ENCODE peak calls at places on chromosomes 12 and 14, in six cellular contexts. One of them, this sample, is unnamed.
A peak's percentile ranks its signal among the peaks of the same experiment; 100 is the strongest.

GRCh38 chr14:67623114-67623513 is 3.4 kb downstream of the ARG2 start:
- DNase-seq in bronchial epithelial cell: peak; percentile 99
- DNase-seq in astrocyte: peak; percentile 42
- DNase-seq in ovary: no peak
- DNase-seq in upper lobe of right lung: no peak
- DNase-seq in kidney epithelial cell: no peak
- DNase-seq in this sample: no peak

GRCh38 chr12:42410345-42410744 is 84.4 kb downstream of the PPHLN1 start:
- DNase-seq in bronchial epithelial cell: peak; percentile 18
- DNase-seq in astrocyte: peak; percentile 27
- DNase-seq in ovary: no peak
- DNase-seq in upper lobe of right lung: no peak
- DNase-seq in kidney epithelial cell: no peak
- DNase-seq in this sample: no peak

GRCh38 chr14:103393687-103394626 is 8.7 kb downstream of the MARK3 start:
- DNase-seq in bronchial epithelial cell: no peak
- DNase-seq in astrocyte: peak; percentile 42
- DNase-seq in ovary: no peak
- DNase-seq in upper lobe of right lung: no peak
- DNase-seq in kidney epithelial cell: no peak
- DNase-seq in this sample: peak; percentile 15

GRCh38 chr12:124296916-124297351 is 2.0 kb downstream of the RFLNA start:
- DNase-seq in bronchial epithelial cell: no peak
- DNase-seq in astrocyte: no peak
- DNase-seq in ovary: no peak
- DNase-seq in upper lobe of right lung: no peak
- DNase-seq in kidney epithelial cell: no peak
- DNase-seq in this sample: no peak

GRCh38 chr14:53870997-53871396 is 85.6 kb downstream of the BMP4 start:
- DNase-seq in bronchial epithelial cell: no peak
- DNase-seq in astrocyte: no peak
- DNase-seq in ovary: no peak
- DNase-seq in upper lobe of right lung: no peak
- DNase-seq in kidney epithelial cell: no peak
- DNase-seq in this sample: no peak

GRCh38 chr14:32933623-32933942 is 5.1 kb upstream of the NPAS3 start:
- DNase-seq in bronchial epithelial cell: no peak
- DNase-seq in astrocyte: peak; percentile 77
- DNase-seq in ovary: no peak
- DNase-seq in upper lobe of right lung: no peak
- DNase-seq in kidney epithelial cell: no peak
- DNase-seq in this sample: no peak

GRCh38 chr12:12811343-12811742 is 1.8 kb upstream of the DDX47 start:
- DNase-seq in bronchial epithelial cell: no peak
- DNase-seq in astrocyte: no peak
- DNase-seq in ovary: no peak
- DNase-seq in upper lobe of right lung: no peak
- DNase-seq in kidney epithelial cell: no peak
- DNase-seq in this sample: no peak

GRCh38 chr14:81517798-81518398 is 15.8 kb downstream of the SEL1L start:
- DNase-seq in bronchial epithelial cell: no peak
- DNase-seq in astrocyte: no peak
- DNase-seq in ovary: no peak
- DNase-seq in upper lobe of right lung: peak; percentile 66
- DNase-seq in kidney epithelial cell: no peak
- DNase-seq in this sample: no peak

GRCh38 chr14:56351861-56352260 is 227.7 kb upstream of the TMEM260 start:
- DNase-seq in bronchial epithelial cell: peak; percentile 57
- DNase-seq in astrocyte: peak; percentile 92
- DNase-seq in ovary: no peak
- DNase-seq in upper lobe of right lung: no peak
- DNase-seq in kidney epithelial cell: peak; percentile 63
- DNase-seq in this sample: no peak

GRCh38 chr12:33427071-33427470 is 12.5 kb downstream of the SYT10 start:
- DNase-seq in bronchial epithelial cell: peak; percentile 33
- DNase-seq in astrocyte: no peak
- DNase-seq in ovary: no peak
- DNase-seq in upper lobe of right lung: no peak
- DNase-seq in kidney epithelial cell: no peak
- DNase-seq in this sample: no peak
- TF ChIP-seq CTCF in bronchial epithelial cell: peak; percentile 43
- TF ChIP-seq CTCF in astrocyte: no peak
- TF ChIP-seq CTCF in ovary: no peak
- TF ChIP-seq CTCF in upper lobe of right lung: peak; percentile 5
- TF ChIP-seq CTCF in kidney epithelial cell: no peak
- TF ChIP-seq CTCF in this sample: no peak

GRCh38 chr12:108543642-108544041 is 17.3 kb downstream of the SART3 start:
- DNase-seq in bronchial epithelial cell: no peak
- DNase-seq in astrocyte: no peak
- DNase-seq in ovary: no peak
- DNase-seq in upper lobe of right lung: no peak
- DNase-seq in kidney epithelial cell: no peak
- DNase-seq in this sample: no peak
- H3K4me3 ChIP-seq in bronchial epithelial cell: no peak overlapping the region
- H3K4me3 ChIP-seq in astrocyte: no peak overlapping the region
- H3K4me3 ChIP-seq in ovary: no peak overlapping the region
- H3K4me3 ChIP-seq in upper lobe of right lung: no peak overlapping the region
- H3K4me3 ChIP-seq in kidney epithelial cell: no peak overlapping the region
- H3K4me3 ChIP-seq in this sample: no peak overlapping the region

DNA sequence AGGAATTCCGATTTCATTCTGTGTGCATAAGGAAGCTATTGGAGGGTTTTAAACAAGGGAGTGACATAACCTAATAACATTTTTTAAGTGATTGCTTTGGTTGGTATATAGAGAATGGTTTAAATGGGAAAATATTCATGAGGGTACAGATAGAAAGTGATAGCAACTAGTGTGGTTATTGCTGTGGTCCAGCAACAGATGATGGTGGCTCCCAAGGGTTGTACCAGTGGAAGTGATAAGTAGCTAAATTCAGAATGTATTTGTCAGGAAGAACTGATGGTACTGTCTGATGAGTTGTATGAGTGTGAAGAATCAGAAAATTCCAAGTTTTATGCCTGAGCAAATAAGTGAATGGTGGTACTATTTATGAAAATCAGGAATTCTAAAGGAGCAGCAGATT is 2.6 kb upstream of the CNOT2 start:
- DNase-seq in bronchial epithelial cell: no peak
- DNase-seq in astrocyte: no peak
- DNase-seq in ovary: no peak
- DNase-seq in upper lobe of right lung: no peak
- DNase-seq in kidney epithelial cell: no peak
- DNase-seq in this sample: no peak
- H3K36me3 ChIP-seq in bronchial epithelial cell: peaks cover 2% of the 10 kb centered on the region
- H3K36me3 ChIP-seq in astrocyte: peaks cover 9% of the 10 kb centered on the region
- H3K36me3 ChIP-seq in ovary: no peaks in the 10 kb centered on the region
- H3K36me3 ChIP-seq in upper lobe of right lung: peaks cover 11% of the 10 kb centered on the region
- H3K36me3 ChIP-seq in kidney epithelial cell: peaks cover 2% of the 10 kb centered on the region
- H3K36me3 ChIP-seq in this sample: peaks cover 2% of the 10 kb centered on the region

GRCh38 chr12:111197545-111197944 is 171.3 kb downstream of the PHETA1 start:
- DNase-seq in bronchial epithelial cell: no peak
- DNase-seq in astrocyte: no peak
- DNase-seq in ovary: no peak
- DNase-seq in upper lobe of right lung: no peak
- DNase-seq in kidney epithelial cell: no peak
- DNase-seq in this sample: no peak
- TF ChIP-seq CTCF in bronchial epithelial cell: peak; percentile 3
- TF ChIP-seq CTCF in astrocyte: no peak
- TF ChIP-seq CTCF in ovary: no peak
- TF ChIP-seq CTCF in upper lobe of right lung: no peak
- TF ChIP-seq CTCF in kidney epithelial cell: no peak
- TF ChIP-seq CTCF in this sample: no peak

DNA sequence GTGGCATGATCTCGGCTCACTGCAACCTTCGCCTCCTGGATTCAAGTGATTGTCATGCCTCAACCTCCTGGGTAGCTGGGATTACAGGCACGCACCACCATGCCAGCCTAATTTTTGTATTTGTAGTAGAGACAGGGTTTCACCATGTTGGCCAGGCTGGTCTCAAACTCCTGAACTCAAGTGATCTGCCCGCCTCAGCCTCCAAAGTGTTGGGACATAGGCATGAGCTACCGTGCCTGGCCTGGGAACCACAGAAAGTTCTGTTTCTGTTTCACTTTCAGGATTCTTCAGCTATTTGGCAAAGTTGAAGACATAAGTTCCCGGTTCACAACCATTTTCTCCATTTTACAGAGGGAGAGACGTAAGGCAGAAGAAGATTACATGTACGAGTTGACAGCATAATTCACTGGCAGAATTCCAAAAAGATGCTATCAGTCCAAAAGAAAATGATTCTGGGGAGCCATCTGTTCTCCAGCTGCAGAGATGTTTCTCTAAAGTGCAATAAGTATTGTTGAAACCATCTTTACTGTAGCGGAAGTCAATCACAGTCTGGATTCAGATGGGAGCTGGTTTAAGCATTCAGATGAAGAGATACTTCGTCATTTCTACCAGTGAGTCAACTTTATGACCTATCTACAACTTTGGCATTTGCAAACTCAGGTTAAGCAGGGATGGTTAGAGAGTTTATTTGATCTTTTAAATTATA is 8.1 kb upstream of the RNF34 start:
- DNase-seq in bronchial epithelial cell: no peak
- DNase-seq in astrocyte: peak; percentile 2
- DNase-seq in ovary: no peak
- DNase-seq in upper lobe of right lung: no peak
- DNase-seq in kidney epithelial cell: no peak
- DNase-seq in this sample: peak; percentile 32
- H3K4me3 ChIP-seq in bronchial epithelial cell: no peak overlapping the region
- H3K4me3 ChIP-seq in astrocyte: no peak overlapping the region
- H3K4me3 ChIP-seq in ovary: no peak overlapping the region
- H3K4me3 ChIP-seq in upper lobe of right lung: peak overlapping the region; percentile 31
- H3K4me3 ChIP-seq in kidney epithelial cell: no peak overlapping the region
- H3K4me3 ChIP-seq in this sample: peak overlapping the region; percentile 45

DNA sequence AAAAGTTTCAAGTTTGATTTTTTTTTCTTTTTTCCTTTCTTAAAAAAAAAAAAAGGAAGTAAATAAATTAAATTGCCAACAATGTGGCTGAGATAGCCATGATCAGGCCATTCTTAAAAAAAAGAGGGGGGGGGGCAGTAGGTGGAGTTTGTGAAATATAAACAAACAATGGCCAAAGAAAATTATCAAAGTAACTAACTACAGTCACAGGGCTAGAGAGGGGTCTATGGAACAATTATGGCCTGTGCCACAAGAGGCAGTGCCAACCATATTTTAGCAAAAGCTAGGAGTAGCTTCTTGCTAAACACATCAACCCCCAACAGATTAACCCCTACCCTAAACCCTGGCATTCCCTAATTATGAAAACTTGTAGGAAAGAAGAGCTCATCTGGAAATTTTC is 16.2 kb upstream of the SMARCC2 start:
- DNase-seq in bronchial epithelial cell: no peak
- DNase-seq in astrocyte: no peak
- DNase-seq in ovary: no peak
- DNase-seq in upper lobe of right lung: no peak
- DNase-seq in kidney epithelial cell: no peak
- DNase-seq in this sample: no peak
- H3K36me3 ChIP-seq in bronchial epithelial cell: peaks cover 24% of the 10 kb centered on the region
- H3K36me3 ChIP-seq in astrocyte: peaks cover 47% of the 10 kb centered on the region
- H3K36me3 ChIP-seq in ovary: peaks cover 2% of the 10 kb centered on the region
- H3K36me3 ChIP-seq in upper lobe of right lung: peaks cover 62% of the 10 kb centered on the region
- H3K36me3 ChIP-seq in kidney epithelial cell: peaks cover 7% of the 10 kb centered on the region
- H3K36me3 ChIP-seq in this sample: peaks cover 25% of the 10 kb centered on the region